ENCODE peak calls at places on chromosomes 4 and X, in five cellular contexts. C, M, K, J and S are unnamed samples.

GRCh38 chr4:25993564-25994185 is 79.7 kb downstream of the SMIM20 start:
- DNase-seq in C (peak; percentile 27), M (no peak), K (peak; percentile 22), J (peak; percentile 7), S (peak; percentile 32)

GRCh38 chr4:86472377-86473019 is 112.6 kb upstream of the MAPK10 start:
- DNase-seq in C (no peak), M (no peak), K (no peak), J (no peak), S (no peak)

GRCh38 chrX:31314921-31315320 is 243.1 kb upstream of the FTHL17 start:
- DNase-seq in C (no peak), M (peak; percentile 14), K (no peak), J (no peak), S (no peak)

GRCh38 chrX:45771114-45771513 is 570.4 kb upstream of the DIPK2B start:
- DNase-seq in C (no peak), M (peak; percentile 93), K (no peak), J (no peak), S (no peak)

GRCh38 chrX:72272868-72273267 is 4.2 kb downstream of the RPS4X start:
- DNase-seq in C (no peak), M (peak; percentile 63), K (no peak), J (no peak), S (no peak)

GRCh38 chrX:23840674-23841073 is 57.7 kb downstream of the SAT1 start:
- DNase-seq in C (no peak), M (no peak), K (no peak), J (no peak), S (no peak)

GRCh38 chr4:54754394-54754793 is 96.6 kb downstream of the KIT start:
- DNase-seq in C (no peak), M (no peak), K (no peak), J (no peak), S (no peak)

GRCh38 chr4:3389879-3390840 is 51.6 kb upstream of the HGFAC start:
- DNase-seq in C (no peak), M (no peak), K (no peak), J (no peak), S (no peak)

GRCh38 chr4:141388483-141388882 is 167.8 kb downstream of the ZNF330 start:
- DNase-seq in C (no peak), M (peak; percentile 75), K (no peak), J (no peak), S (no peak)

GRCh38 chr4:158189409-158189808 is 16.6 kb upstream of the GASK1B start:
- DNase-seq in C (no peak), M (no peak), K (no peak), J (no peak), S (no peak)

GRCh38 chr4:185912779-185913178 is 100.8 kb upstream of the SORBS2 start:
- DNase-seq in C (no peak), M (no peak), K (no peak), J (no peak), S (no peak)

GRCh38 chr4:26356067-26356466 is 35.3 kb downstream of the RBPJ start:
- DNase-seq in C (no peak), M (no peak), K (no peak), J (no peak), S (peak; percentile 11)

GRCh38 chr4:2482693-2483092 is 13.8 kb downstream of the RNF4 start:
- DNase-seq in C (peak; percentile 49), M (peak; percentile 67), K (peak; percentile 50), J (no peak), S (no peak)

GRCh38 chr4:145609494-145610427 is 9.4 kb upstream of the MMAA start:
- DNase-seq in C (peak; percentile 24), M (peak; percentile 68), K (no peak), J (peak; percentile 65), S (peak; percentile 47)

GRCh38 chr4:128379860-128380259 is 92.2 kb upstream of the PGRMC2 start:
- DNase-seq in C (peak; percentile 26), M (peak; percentile 36), K (peak; percentile 12), J (no peak), S (no peak)

GRCh38 chr4:147378780-147379179 is 102.1 kb upstream of the EDNRA start:
- DNase-seq in C (no peak), M (no peak), K (no peak), J (no peak), S (no peak)

GRCh38 chr4:94545296-94545695 is 93.6 kb downstream of the PDLIM5 start:
- DNase-seq in C (no peak), M (peak; percentile 84), K (no peak), J (no peak), S (no peak)

GRCh38 chr4:93764647-93765246 is 63.8 kb upstream of the ATOH1 start:
- DNase-seq in C (no peak), M (peak; percentile 44), K (no peak), J (no peak), S (no peak)